ENCODE peak calls at places on chromosomes 12 and 14, in ten cellular contexts. One of them, this sample, is unnamed.

GRCh38 chr14:101595887-101596721 is 34.8 kb downstream of the DIO3 start:
- DNase-seq in iPS-NIHi11: peak
- DNase-seq in H7: no peak
- DNase-seq in B cell: no peak
- DNase-seq in NCI-H460: no peak
- DNase-seq in OCI-M1: no peak
- DNase-seq in AG08395: no peak
- DNase-seq in mesendoderm: peak
- DNase-seq in AG09319: no peak
- DNase-seq in germinal center: no peak
- DNase-seq in this sample: no peak

GRCh38 chr12:98498635-98499034 is 16.8 kb upstream of the TMPO start:
- DNase-seq in B cell: no peak
- DNase-seq in iPS-NIHi11: no peak
- DNase-seq in germinal center: no peak
- DNase-seq in NCI-H460: no peak
- DNase-seq in OCI-M1: no peak
- DNase-seq in AG09319: no peak
- DNase-seq in AG08395: no peak
- DNase-seq in H7: no peak
- DNase-seq in mesendoderm: no peak
- DNase-seq in this sample: peak

GRCh38 chr14:36508418-36509051 is 11.5 kb downstream of the NKX2-1 start:
- DNase-seq in OCI-M1: no peak
- DNase-seq in B cell: no peak
- DNase-seq in mesendoderm: peak
- DNase-seq in NCI-H460: no peak
- DNase-seq in H7: peak
- DNase-seq in germinal center: no peak
- DNase-seq in AG09319: no peak
- DNase-seq in AG08395: no peak
- DNase-seq in iPS-NIHi11: no peak
- DNase-seq in this sample: no peak

GRCh38 chr14:31173120-31173837 is 34.3 kb downstream of the HECTD1 start:
- DNase-seq in NCI-H460: no peak
- DNase-seq in germinal center: no peak
- DNase-seq in iPS-NIHi11: no peak
- DNase-seq in AG09319: no peak
- DNase-seq in AG08395: no peak
- DNase-seq in mesendoderm: peak
- DNase-seq in OCI-M1: no peak
- DNase-seq in B cell: no peak
- DNase-seq in H7: no peak
- DNase-seq in this sample: no peak

GRCh38 chr14:81301813-81302212 is 81.1 kb upstream of the GTF2A1 start:
- DNase-seq in OCI-M1: no peak
- DNase-seq in B cell: no peak
- DNase-seq in AG08395: no peak
- DNase-seq in NCI-H460: no peak
- DNase-seq in germinal center: no peak
- DNase-seq in AG09319: no peak
- DNase-seq in iPS-NIHi11: no peak
- DNase-seq in mesendoderm: no peak
- DNase-seq in H7: no peak
- DNase-seq in this sample: no peak

GRCh38 chr14:101033446-101034165 is 130.1 kb upstream of the RTL1 start:
- DNase-seq in mesendoderm: no peak
- DNase-seq in AG08395: no peak
- DNase-seq in AG09319: no peak
- DNase-seq in germinal center: no peak
- DNase-seq in B cell: peak
- DNase-seq in NCI-H460: no peak
- DNase-seq in iPS-NIHi11: no peak
- DNase-seq in OCI-M1: no peak
- DNase-seq in H7: no peak
- DNase-seq in this sample: no peak

GRCh38 chr12:105574056-105574715 is 243.7 kb downstream of the C12orf75 start:
- DNase-seq in AG08395: no peak
- DNase-seq in H7: no peak
- DNase-seq in germinal center: no peak
- DNase-seq in mesendoderm: no peak
- DNase-seq in AG09319: no peak
- DNase-seq in OCI-M1: no peak
- DNase-seq in NCI-H460: no peak
- DNase-seq in B cell: no peak
- DNase-seq in iPS-NIHi11: no peak
- DNase-seq in this sample: no peak

GRCh38 chr12:92070864-92071445 is 74.7 kb downstream of the BTG1 start:
- DNase-seq in H7: no peak
- DNase-seq in AG08395: no peak
- DNase-seq in OCI-M1: peak
- DNase-seq in B cell: no peak
- DNase-seq in mesendoderm: no peak
- DNase-seq in iPS-NIHi11: no peak
- DNase-seq in germinal center: no peak
- DNase-seq in NCI-H460: peak
- DNase-seq in AG09319: no peak
- DNase-seq in this sample: peak

GRCh38 chr14:34502826-34503225 is 36.7 kb downstream of the EAPP start:
- DNase-seq in H7: no peak
- DNase-seq in AG09319: no peak
- DNase-seq in OCI-M1: no peak
- DNase-seq in mesendoderm: no peak
- DNase-seq in AG08395: no peak
- DNase-seq in NCI-H460: no peak
- DNase-seq in iPS-NIHi11: no peak
- DNase-seq in germinal center: no peak
- DNase-seq in B cell: no peak
- DNase-seq in this sample: no peak

GRCh38 chr12:51217133-51217967 is 512 bp downstream of the POU6F1 start:
- DNase-seq in H7: peak
- DNase-seq in NCI-H460: no peak
- DNase-seq in germinal center: peak
- DNase-seq in B cell: peak
- DNase-seq in iPS-NIHi11: peak
- DNase-seq in AG09319: no peak
- DNase-seq in mesendoderm: peak
- DNase-seq in AG08395: peak
- DNase-seq in OCI-M1: peak
- DNase-seq in this sample: peak

GRCh38 chr12:89880695-89881350 is 172.2 kb upstream of the ATP2B1 start:
- DNase-seq in B cell: peak
- DNase-seq in H7: no peak
- DNase-seq in AG08395: no peak
- DNase-seq in germinal center: peak
- DNase-seq in NCI-H460: no peak
- DNase-seq in OCI-M1: no peak
- DNase-seq in mesendoderm: no peak
- DNase-seq in iPS-NIHi11: no peak
- DNase-seq in AG09319: no peak
- DNase-seq in this sample: no peak

GRCh38 chr14:22472935-22473854 is 115.8 kb downstream of the DAD1 start:
- DNase-seq in B cell: peak
- DNase-seq in OCI-M1: peak
- DNase-seq in germinal center: peak
- DNase-seq in H7: peak
- DNase-seq in mesendoderm: peak
- DNase-seq in NCI-H460: peak
- DNase-seq in iPS-NIHi11: peak
- DNase-seq in AG08395: peak
- DNase-seq in AG09319: no peak
- DNase-seq in this sample: no peak

GRCh38 chr12:49413010-49413409 is 45.7 kb downstream of the SPATS2 start:
- DNase-seq in H7: no peak
- DNase-seq in B cell: no peak
- DNase-seq in mesendoderm: no peak
- DNase-seq in iPS-NIHi11: no peak
- DNase-seq in NCI-H460: no peak
- DNase-seq in AG08395: no peak
- DNase-seq in AG09319: no peak
- DNase-seq in OCI-M1: no peak
- DNase-seq in germinal center: no peak
- DNase-seq in this sample: no peak

GRCh38 chr14:101505216-101505970 is 55.9 kb upstream of the DIO3 start:
- DNase-seq in germinal center: no peak
- DNase-seq in OCI-M1: no peak
- DNase-seq in B cell: no peak
- DNase-seq in AG09319: no peak
- DNase-seq in iPS-NIHi11: no peak
- DNase-seq in AG08395: no peak
- DNase-seq in mesendoderm: no peak
- DNase-seq in NCI-H460: no peak
- DNase-seq in H7: peak
- DNase-seq in this sample: peak

GRCh38 chr14:61547186-61548121 is 147.9 kb upstream of the HIF1A start:
- DNase-seq in AG09319: no peak
- DNase-seq in OCI-M1: no peak
- DNase-seq in AG08395: peak
- DNase-seq in NCI-H460: peak
- DNase-seq in B cell: no peak
- DNase-seq in H7: no peak
- DNase-seq in iPS-NIHi11: no peak
- DNase-seq in germinal center: no peak
- DNase-seq in mesendoderm: peak
- DNase-seq in this sample: no peak

GRCh38 chr12:96132819-96133218 is 61.4 kb upstream of the ELK3 start:
- DNase-seq in H7: no peak
- DNase-seq in NCI-H460: no peak
- DNase-seq in mesendoderm: peak
- DNase-seq in B cell: no peak
- DNase-seq in AG08395: no peak
- DNase-seq in OCI-M1: peak
- DNase-seq in AG09319: no peak
- DNase-seq in iPS-NIHi11: no peak
- DNase-seq in germinal center: no peak
- DNase-seq in this sample: no peak

GRCh38 chr14:73452341-73453191 is 5.8 kb downstream of the NUMB start:
- DNase-seq in iPS-NIHi11: no peak
- DNase-seq in AG09319: no peak
- DNase-seq in OCI-M1: peak
- DNase-seq in AG08395: peak
- DNase-seq in B cell: no peak
- DNase-seq in H7: no peak
- DNase-seq in NCI-H460: no peak
- DNase-seq in germinal center: no peak
- DNase-seq in mesendoderm: no peak
- DNase-seq in this sample: no peak

GRCh38 chr12:101045486-101046474 is 164.3 kb downstream of the SLC5A8 start:
- DNase-seq in OCI-M1: no peak
- DNase-seq in germinal center: no peak
- DNase-seq in mesendoderm: no peak
- DNase-seq in iPS-NIHi11: no peak
- DNase-seq in H7: no peak
- DNase-seq in AG08395: no peak
- DNase-seq in B cell: no peak
- DNase-seq in NCI-H460: no peak
- DNase-seq in AG09319: peak
- DNase-seq in this sample: no peak

GRCh38 chr14:90969493-90970166 is 90.8 kb downstream of the RPS6KA5 start:
- DNase-seq in B cell: no peak
- DNase-seq in AG08395: no peak
- DNase-seq in iPS-NIHi11: no peak
- DNase-seq in AG09319: no peak
- DNase-seq in OCI-M1: peak
- DNase-seq in H7: no peak
- DNase-seq in germinal center: peak
- DNase-seq in mesendoderm: no peak
- DNase-seq in NCI-H460: peak
- DNase-seq in this sample: no peak

GRCh38 chr12:118237908-118238307 is 102.0 kb downstream of the PEBP1 start:
- DNase-seq in OCI-M1: no peak
- DNase-seq in mesendoderm: no peak
- DNase-seq in B cell: no peak
- DNase-seq in H7: no peak
- DNase-seq in AG08395: peak
- DNase-seq in NCI-H460: no peak
- DNase-seq in germinal center: no peak
- DNase-seq in iPS-NIHi11: no peak
- DNase-seq in AG09319: no peak
- DNase-seq in this sample: no peak

GRCh38 chr12:26345471-26346003 is 150.2 kb downstream of the SSPN start:
- DNase-seq in germinal center: no peak
- DNase-seq in AG08395: no peak
- DNase-seq in AG09319: no peak
- DNase-seq in NCI-H460: no peak
- DNase-seq in OCI-M1: peak
- DNase-seq in H7: no peak
- DNase-seq in mesendoderm: no peak
- DNase-seq in B cell: no peak
- DNase-seq in iPS-NIHi11: no peak
- DNase-seq in this sample: no peak

GRCh38 chr12:44224399-44224798 is 388.5 kb downstream of the TMEM117 start:
- DNase-seq in germinal center: no peak
- DNase-seq in B cell: no peak
- DNase-seq in AG09319: no peak
- DNase-seq in NCI-H460: no peak
- DNase-seq in OCI-M1: no peak
- DNase-seq in AG08395: no peak
- DNase-seq in iPS-NIHi11: no peak
- DNase-seq in mesendoderm: no peak
- DNase-seq in H7: no peak
- DNase-seq in this sample: no peak

GRCh38 chr14:53683229-53683628 is 273.4 kb downstream of the BMP4 start:
- DNase-seq in mesendoderm: no peak
- DNase-seq in iPS-NIHi11: no peak
- DNase-seq in germinal center: no peak
- DNase-seq in B cell: no peak
- DNase-seq in OCI-M1: no peak
- DNase-seq in NCI-H460: no peak
- DNase-seq in AG09319: no peak
- DNase-seq in AG08395: no peak
- DNase-seq in H7: no peak
- DNase-seq in this sample: no peak